ENCODE peak calls at places on chromosomes 6 and 20, in nine cellular contexts. J is astrocyte of the spinal cord; Q is stimulated activated CD4-positive, alpha-beta T cell treated with anti-CD3 and anti-CD28 coated beads, Interleukin-4, amount 100 ng/mL, for 24 hours; K is effector memory CD8-positive, alpha-beta T cell; C is NCI-H345; L is stimulated activated CD8-positive, alpha-beta memory T cell treated with anti-CD3 and anti-CD28 coated beads, Interleukin-4, amount 100 ng/mL, for 24 hours; U is NCI-H1105; Y is posterior vena cava; G is GM23248. F is an unnamed sample.

GRCh38 chr6:163626073-163626867 is 211.8 kb downstream of the QKI start:
- DNase-seq in C (no peak), Y (peak; percentile 38), Q (no peak), J (no peak), G (peak; percentile 7), K (no peak), L (no peak), U (no peak), F (no peak)

GRCh38 chr6:28425942-28426541 is 17.2 kb downstream of the ZSCAN23 start:
- DNase-seq in K (no peak), L (no peak), C (no peak), U (no peak), Q (no peak), J (no peak), G (no peak), Y (no peak), F (peak; percentile 92)

GRCh38 chr6:51350308-51350904 is 531.7 kb downstream of the TFAP2B start:
- DNase-seq in J (peak; percentile 12), Q (no peak), U (no peak), Y (no peak), C (peak; percentile 3), G (peak; percentile 18), K (no peak), L (no peak), F (peak; percentile 26)

GRCh38 chr20:57432874-57433491 is 41.8 kb downstream of the RBM38 start:
- DNase-seq in U (no peak), C (no peak), J (no peak), K (peak; percentile 58), Y (no peak), L (peak; percentile 51), Q (peak; percentile 60), G (peak; percentile 46), F (peak; percentile 75)

GRCh38 chr6:18388252-18388651 is 1.1 kb downstream of the RNF144B start:
- DNase-seq in C (no peak), J (peak; percentile 23), U (no peak), Q (no peak), G (peak; percentile 29), Y (no peak), K (no peak), L (no peak), F (peak; percentile 75)

GRCh38 chr6:34385793-34386195 is 6.7 kb downstream of the NUDT3 start:
- DNase-seq in J (no peak), Q (no peak), C (no peak), G (no peak), U (no peak), Y (no peak), L (no peak), K (no peak), F (no peak)

GRCh38 chr6:18997375-18997826 is 610.3 kb downstream of the RNF144B start:
- DNase-seq in Y (no peak), K (no peak), Q (no peak), U (no peak), J (peak; percentile 64), L (no peak), G (peak; percentile 71), C (no peak), F (peak; percentile 68)

GRCh38 chr20:20317195-20318113 is 50.5 kb upstream of the INSM1 start:
- DNase-seq in Q (no peak), L (no peak), J (no peak), K (no peak), U (no peak), C (no peak), Y (no peak), G (no peak), F (no peak)

GRCh38 chr6:79544939-79545450 is 7.8 kb upstream of the LCA5 start:
- DNase-seq in Y (peak; percentile 89), U (peak; percentile 98), Q (no peak), G (peak; percentile 99), C (peak; percentile 91), J (peak; percentile 99), L (no peak), K (no peak), F (peak; percentile 98)

GRCh38 chr6:149921361-149921760 is 1.6 kb downstream of the RAET1G start:
- DNase-seq in K (no peak), G (no peak), J (no peak), L (no peak), Q (no peak), U (no peak), Y (peak; percentile 25), C (no peak), F (no peak)

GRCh38 chr6:40743226-40743625 is 156.1 kb upstream of the LRFN2 start:
- DNase-seq in Y (no peak), G (no peak), C (no peak), Q (no peak), U (no peak), K (no peak), J (no peak), L (no peak), F (no peak)

GRCh38 chr20:57748601-57749130 is 38.9 kb upstream of the PMEPA1 start:
- DNase-seq in C (peak; percentile 66), J (peak; percentile 73), G (peak; percentile 92), Y (peak; percentile 95), K (no peak), U (peak; percentile 89), Q (peak; percentile 48), L (peak; percentile 30), F (peak; percentile 2)

GRCh38 chr6:71544028-71544427 is 255.4 kb downstream of the OGFRL1 start:
- DNase-seq in U (no peak), C (no peak), G (peak; percentile 47), Q (no peak), J (peak; percentile 43), K (no peak), L (no peak), Y (no peak), F (no peak)

GRCh38 chr6:157898169-157898568 is 75.1 kb downstream of the SNX9 start:
- DNase-seq in G (no peak), C (no peak), J (peak; percentile 23), Y (no peak), U (no peak), K (no peak), Q (no peak), L (no peak), F (no peak)

GRCh38 chr6:79127660-79128059 is 49.6 kb upstream of the PHIP start:
- DNase-seq in K (no peak), G (no peak), J (no peak), L (no peak), U (no peak), Q (no peak), Y (no peak), C (no peak), F (no peak)

GRCh38 chr6:41164551-41164950 is 1.6 kb upstream of the TREM2 start:
- DNase-seq in L (no peak), K (no peak), U (no peak), G (no peak), C (no peak), J (no peak), Y (no peak), Q (no peak), F (no peak)

GRCh38 chr20:58698741-58699141 is 6.1 kb downstream of the NPEPL1 start:
- DNase-seq in J (no peak), Y (no peak), C (no peak), L (no peak), K (no peak), Q (no peak), G (no peak), U (no peak), F (no peak)

GRCh38 chr6:141548969-141549368 is 583.8 kb upstream of the GJE1 start:
- DNase-seq in J (peak; percentile 32), C (no peak), Q (no peak), K (no peak), G (peak; percentile 21), U (no peak), L (no peak), Y (no peak), F (no peak)

GRCh38 chr6:154143753-154144152 is 104.7 kb downstream of the OPRM1 start:
- DNase-seq in K (no peak), U (no peak), Q (no peak), C (no peak), Y (no peak), L (no peak), J (no peak), G (no peak), F (no peak)

GRCh38 chr20:11919571-11919970 is 1.9 kb downstream of the BTBD3 start:
- DNase-seq in C (peak; percentile 40), U (no peak), L (no peak), Q (no peak), G (no peak), J (no peak), Y (no peak), K (no peak), F (no peak)

GRCh38 chr6:45562171-45562570 is 184.4 kb upstream of the SUPT3H start:
- DNase-seq in C (no peak), U (no peak), Y (no peak), K (no peak), G (no peak), L (no peak), Q (no peak), J (no peak), F (no peak)

GRCh38 chr20:4748847-4749246 is 27.1 kb downstream of the PRND start:
- DNase-seq in G (no peak), L (no peak), Q (no peak), Y (no peak), C (no peak), K (no peak), J (no peak), U (no peak), F (no peak)

GRCh38 chr20:61765081-61765870 is 300.4 kb downstream of the TAF4 start:
- DNase-seq in G (no peak), Y (peak; percentile 59), U (no peak), K (no peak), J (no peak), L (no peak), Q (no peak), C (no peak), F (no peak)

F was measured in OCI-M1.